ENCODE peak calls at places on chromosomes 6 and 20, in nine cellular contexts. N is T-helper 2 cell, C is AG08395, K is non-pigmented ciliary epithelial cell, U is HCT116, L is T-helper 17 cell, E is MCF 10A, S is astrocyte of the spinal cord, G is fibroblast of lung. Q is an unnamed sample.

GRCh38 chr6:7787137-7787575 is 61.3 kb downstream of the BMP6 start:
- DNase-seq in N (no peak), C (peak), K (peak), U (no peak), L (no peak), E (peak), S (peak), G (peak), Q (no peak)

GRCh38 chr6:26309731-26310142 is 55.3 kb upstream of the BTN3A2 start:
- DNase-seq in N (no peak), C (no peak), K (no peak), U (peak), L (no peak), E (peak), S (peak), G (peak), Q (no peak)

GRCh38 chr6:24205020-24205492 is 79.0 kb downstream of the NRSN1 start:
- DNase-seq in N (no peak), C (peak), K (peak), U (peak), L (no peak), E (peak), S (peak), G (peak), Q (no peak)

GRCh38 chr6:32439708-32440214 is at the start of gene HLA-DRA:
- DNase-seq in N (peak), C (peak), K (no peak), U (peak), L (no peak), E (peak), S (peak), G (peak), Q (no peak)

GRCh38 chr6:105038259-105038658 is 81.4 kb downstream of the LIN28B start:
- DNase-seq in N (no peak), C (no peak), K (no peak), U (no peak), L (no peak), E (no peak), S (no peak), G (no peak), Q (no peak)

GRCh38 chr6:31826793-31827285 is 699 bp upstream of the HSPA1B start:
- DNase-seq in N (peak), C (peak), K (no peak), U (no peak), L (no peak), E (peak), S (no peak), G (peak), Q (no peak)

GRCh38 chr6:52990342-52990741 is 4.7 kb downstream of the GSTA4 start:
- DNase-seq in N (no peak), C (no peak), K (no peak), U (no peak), L (no peak), E (peak), S (peak), G (peak), Q (no peak)

GRCh38 chr20:21796059-21796458 is 90.6 kb downstream of the PAX1 start:
- DNase-seq in N (no peak), C (no peak), K (no peak), U (no peak), L (no peak), E (peak), S (no peak), G (no peak), Q (no peak)

GRCh38 chr20:19633985-19634384 is 124.1 kb upstream of the RIN2 start:
- DNase-seq in N (no peak), C (no peak), K (no peak), U (no peak), L (no peak), E (no peak), S (peak), G (peak), Q (no peak)

GRCh38 chr20:327041-327945 is 1.9 kb downstream of the SOX12 start:
- DNase-seq in N (peak), C (peak), K (no peak), U (peak), L (peak), E (peak), S (peak), G (peak), Q (peak)